ENCODE peak calls at places on chromosome 5, in six cellular contexts. One of them, this sample, is unnamed.

GRCh38 chr5:149325166-149325735 is 20.0 kb upstream of the GRPEL2 start:
- DNase-seq in A673: no peak
- DNase-seq in psoas muscle: no peak
- DNase-seq in thoracic aorta: no peak
- DNase-seq in cardiac fibroblast: no peak
- DNase-seq in nephron progenitor cell: no peak
- DNase-seq in this sample: no peak

GRCh38 chr5:102865171-102865509 is 110.0 kb downstream of the PAM start:
- DNase-seq in A673: no peak
- DNase-seq in thoracic aorta: no peak
- DNase-seq in cardiac fibroblast: peak; percentile 61
- DNase-seq in nephron progenitor cell: no peak
- DNase-seq in psoas muscle: no peak
- DNase-seq in this sample: peak; percentile 30

GRCh38 chr5:174751154-174751990 is 27.0 kb downstream of the MSX2 start:
- DNase-seq in psoas muscle: peak; percentile 50
- DNase-seq in cardiac fibroblast: no peak
- DNase-seq in thoracic aorta: no peak
- DNase-seq in nephron progenitor cell: peak; percentile 72
- DNase-seq in A673: peak; percentile 20
- DNase-seq in this sample: no peak

GRCh38 chr5:155728857-155729683 is 597.9 kb upstream of the SGCD start:
- DNase-seq in cardiac fibroblast: peak; percentile 3
- DNase-seq in A673: peak; percentile 27
- DNase-seq in nephron progenitor cell: peak; percentile 34
- DNase-seq in psoas muscle: peak; percentile 66
- DNase-seq in thoracic aorta: no peak
- DNase-seq in this sample: no peak

GRCh38 chr5:113162208-113162607 is 185.6 kb downstream of the DCP2 start:
- DNase-seq in A673: no peak
- DNase-seq in cardiac fibroblast: no peak
- DNase-seq in nephron progenitor cell: no peak
- DNase-seq in psoas muscle: no peak
- DNase-seq in thoracic aorta: no peak
- DNase-seq in this sample: no peak

GRCh38 chr5:19771174-19771835 is 216.7 kb downstream of the CDH18 start:
- DNase-seq in thoracic aorta: no peak
- DNase-seq in cardiac fibroblast: peak; percentile 35
- DNase-seq in nephron progenitor cell: no peak
- DNase-seq in A673: no peak
- DNase-seq in psoas muscle: no peak
- DNase-seq in this sample: no peak

GRCh38 chr5:118043531-118043930 is 944.8 kb downstream of the DTWD2 start:
- DNase-seq in thoracic aorta: no peak
- DNase-seq in psoas muscle: no peak
- DNase-seq in cardiac fibroblast: no peak
- DNase-seq in nephron progenitor cell: no peak
- DNase-seq in A673: no peak
- DNase-seq in this sample: no peak

GRCh38 chr5:150589791-150590601 is 50.5 kb upstream of the SYNPO start:
- DNase-seq in cardiac fibroblast: peak; percentile 51
- DNase-seq in thoracic aorta: no peak
- DNase-seq in nephron progenitor cell: peak; percentile 41
- DNase-seq in A673: no peak
- DNase-seq in psoas muscle: peak; percentile 90
- DNase-seq in this sample: peak; percentile 32

GRCh38 chr5:34699155-34700077 is 43.3 kb downstream of the RAI14 start:
- DNase-seq in psoas muscle: no peak
- DNase-seq in cardiac fibroblast: no peak
- DNase-seq in nephron progenitor cell: no peak
- DNase-seq in thoracic aorta: no peak
- DNase-seq in A673: no peak
- DNase-seq in this sample: no peak

GRCh38 chr5:149561848-149562247 is 10.6 kb upstream of the CSNK1A1 start:
- DNase-seq in cardiac fibroblast: peak; percentile 97
- DNase-seq in A673: peak; percentile 94
- DNase-seq in thoracic aorta: no peak
- DNase-seq in psoas muscle: no peak
- DNase-seq in nephron progenitor cell: no peak
- DNase-seq in this sample: peak; percentile 96

GRCh38 chr5:155193018-155193417 is 179.5 kb downstream of the KIF4B start:
- DNase-seq in psoas muscle: no peak
- DNase-seq in nephron progenitor cell: no peak
- DNase-seq in A673: no peak
- DNase-seq in thoracic aorta: no peak
- DNase-seq in cardiac fibroblast: no peak
- DNase-seq in this sample: no peak

GRCh38 chr5:354581-355378 is 33.3 kb downstream of the AHRR start:
- DNase-seq in thoracic aorta: no peak
- DNase-seq in A673: no peak
- DNase-seq in cardiac fibroblast: no peak
- DNase-seq in psoas muscle: no peak
- DNase-seq in nephron progenitor cell: no peak
- DNase-seq in this sample: no peak

GRCh38 chr5:110401881-110402280 is 324.6 kb downstream of the TMEM232 start:
- DNase-seq in cardiac fibroblast: peak; percentile 25
- DNase-seq in psoas muscle: no peak
- DNase-seq in A673: peak; percentile 35
- DNase-seq in thoracic aorta: no peak
- DNase-seq in nephron progenitor cell: no peak
- DNase-seq in this sample: no peak

GRCh38 chr5:53558966-53559365 is 1.5 kb upstream of the NDUFS4 start:
- DNase-seq in nephron progenitor cell: no peak
- DNase-seq in psoas muscle: no peak
- DNase-seq in A673: no peak
- DNase-seq in cardiac fibroblast: no peak
- DNase-seq in thoracic aorta: no peak
- DNase-seq in this sample: no peak

GRCh38 chr5:131366428-131366827 is 102.6 kb downstream of the CDC42SE2 start:
- DNase-seq in thoracic aorta: no peak
- DNase-seq in A673: no peak
- DNase-seq in cardiac fibroblast: no peak
- DNase-seq in psoas muscle: no peak
- DNase-seq in nephron progenitor cell: no peak
- DNase-seq in this sample: no peak

GRCh38 chr5:174210927-174211326 is 165.4 kb downstream of the NSG2 start:
- DNase-seq in cardiac fibroblast: no peak
- DNase-seq in nephron progenitor cell: no peak
- DNase-seq in psoas muscle: no peak
- DNase-seq in thoracic aorta: no peak
- DNase-seq in A673: no peak
- DNase-seq in this sample: no peak

GRCh38 chr5:185095-186070 is 5.9 kb upstream of the LRRC14B start:
- DNase-seq in thoracic aorta: no peak
- DNase-seq in psoas muscle: peak; percentile 25
- DNase-seq in nephron progenitor cell: no peak
- DNase-seq in A673: no peak
- DNase-seq in cardiac fibroblast: no peak
- DNase-seq in this sample: no peak

GRCh38 chr5:35337332-35338168 is 107.3 kb upstream of the PRLR start:
- DNase-seq in thoracic aorta: no peak
- DNase-seq in A673: no peak
- DNase-seq in nephron progenitor cell: no peak
- DNase-seq in psoas muscle: no peak
- DNase-seq in cardiac fibroblast: no peak
- DNase-seq in this sample: no peak

GRCh38 chr5:160850439-160850838 is 1.6 kb downstream of the ATP10B start:
- DNase-seq in cardiac fibroblast: no peak
- DNase-seq in thoracic aorta: no peak
- DNase-seq in psoas muscle: no peak
- DNase-seq in nephron progenitor cell: no peak
- DNase-seq in A673: no peak
- DNase-seq in this sample: no peak

GRCh38 chr5:112795342-112795741 is 57.7 kb downstream of the APC start:
- DNase-seq in psoas muscle: no peak
- DNase-seq in thoracic aorta: no peak
- DNase-seq in nephron progenitor cell: no peak
- DNase-seq in A673: no peak
- DNase-seq in cardiac fibroblast: no peak
- DNase-seq in this sample: no peak

GRCh38 chr5:137752873-137753226 is 1.3 kb downstream of the HNRNPA0 start:
- DNase-seq in psoas muscle: no peak
- DNase-seq in nephron progenitor cell: no peak
- DNase-seq in A673: peak; percentile 47
- DNase-seq in cardiac fibroblast: peak; percentile 32
- DNase-seq in thoracic aorta: no peak
- DNase-seq in this sample: no peak

GRCh38 chr5:84304591-84304990 is 80.1 kb downstream of the EDIL3 start:
- DNase-seq in thoracic aorta: no peak
- DNase-seq in A673: no peak
- DNase-seq in nephron progenitor cell: no peak
- DNase-seq in psoas muscle: no peak
- DNase-seq in cardiac fibroblast: peak; percentile 46
- DNase-seq in this sample: no peak

GRCh38 chr5:88785396-88786216 is 97.4 kb downstream of the MEF2C start:
- DNase-seq in cardiac fibroblast: peak; percentile 97
- DNase-seq in A673: peak; percentile 82
- DNase-seq in nephron progenitor cell: no peak
- DNase-seq in thoracic aorta: peak; percentile 33
- DNase-seq in psoas muscle: no peak
- DNase-seq in this sample: peak; percentile 98

GRCh38 chr5:161411156-161411555 is 135.4 kb downstream of the GABRB2 start:
- DNase-seq in A673: no peak
- DNase-seq in nephron progenitor cell: no peak
- DNase-seq in thoracic aorta: no peak
- DNase-seq in psoas muscle: no peak
- DNase-seq in cardiac fibroblast: no peak
- DNase-seq in this sample: no peak

GRCh38 chr5:132962429-132962928 is 955 bp downstream of the AFF4 start:
- DNase-seq in cardiac fibroblast: peak; percentile 83
- DNase-seq in thoracic aorta: no peak
- DNase-seq in A673: peak; percentile 63
- DNase-seq in nephron progenitor cell: peak; percentile 20
- DNase-seq in psoas muscle: no peak
- DNase-seq in this sample: peak; percentile 35

GRCh38 chr5:10602031-10602806 is 38.3 kb downstream of the ANKRD33B start:
- DNase-seq in thoracic aorta: no peak
- DNase-seq in psoas muscle: no peak
- DNase-seq in A673: no peak
- DNase-seq in nephron progenitor cell: no peak
- DNase-seq in cardiac fibroblast: no peak
- DNase-seq in this sample: no peak

GRCh38 chr5:10601246-10602030 is 37.6 kb downstream of the ANKRD33B start:
- DNase-seq in cardiac fibroblast: peak; percentile 92
- DNase-seq in psoas muscle: peak; percentile 92
- DNase-seq in nephron progenitor cell: no peak
- DNase-seq in A673: peak; percentile 89
- DNase-seq in thoracic aorta: peak; percentile 71
- DNase-seq in this sample: peak; percentile 92

GRCh38 chr5:10599828-10600227 is 36.0 kb downstream of the ANKRD33B start:
- DNase-seq in thoracic aorta: no peak
- DNase-seq in cardiac fibroblast: peak; percentile 76
- DNase-seq in psoas muscle: no peak
- DNase-seq in nephron progenitor cell: no peak
- DNase-seq in A673: no peak
- DNase-seq in this sample: peak; percentile 56

GRCh38 chr5:10599113-10599512 is 35.2 kb downstream of the ANKRD33B start:
- DNase-seq in nephron progenitor cell: no peak
- DNase-seq in thoracic aorta: no peak
- DNase-seq in cardiac fibroblast: no peak
- DNase-seq in A673: no peak
- DNase-seq in psoas muscle: no peak
- DNase-seq in this sample: no peak

GRCh38 chr5:10600629-10601245 is 36.9 kb downstream of the ANKRD33B start:
- DNase-seq in cardiac fibroblast: no peak
- DNase-seq in nephron progenitor cell: no peak
- DNase-seq in A673: no peak
- DNase-seq in psoas muscle: no peak
- DNase-seq in thoracic aorta: no peak
- DNase-seq in this sample: no peak
- TF ChIP-seq CTCF in cardiac fibroblast: no peak
- TF ChIP-seq CTCF in nephron progenitor cell: no peak
- TF ChIP-seq CTCF in A673: no peak
- TF ChIP-seq CTCF in psoas muscle: no peak
- TF ChIP-seq CTCF in thoracic aorta: no peak
- TF ChIP-seq CTCF in this sample: peak; percentile 52

GRCh38 chr5:179261301-179262125 is 83.7 kb downstream of the ADAMTS2 start:
- DNase-seq in psoas muscle: peak; percentile 58
- DNase-seq in nephron progenitor cell: peak; percentile 52
- DNase-seq in A673: no peak
- DNase-seq in cardiac fibroblast: no peak
- DNase-seq in thoracic aorta: no peak
- DNase-seq in this sample: no peak
- TF ChIP-seq CTCF in psoas muscle: peak; percentile 5
- TF ChIP-seq CTCF in nephron progenitor cell: peak; percentile 34
- TF ChIP-seq CTCF in A673: peak; percentile 37
- TF ChIP-seq CTCF in cardiac fibroblast: peak; percentile 23
- TF ChIP-seq CTCF in thoracic aorta: no peak
- TF ChIP-seq CTCF in this sample: peak; percentile 53

DNA sequence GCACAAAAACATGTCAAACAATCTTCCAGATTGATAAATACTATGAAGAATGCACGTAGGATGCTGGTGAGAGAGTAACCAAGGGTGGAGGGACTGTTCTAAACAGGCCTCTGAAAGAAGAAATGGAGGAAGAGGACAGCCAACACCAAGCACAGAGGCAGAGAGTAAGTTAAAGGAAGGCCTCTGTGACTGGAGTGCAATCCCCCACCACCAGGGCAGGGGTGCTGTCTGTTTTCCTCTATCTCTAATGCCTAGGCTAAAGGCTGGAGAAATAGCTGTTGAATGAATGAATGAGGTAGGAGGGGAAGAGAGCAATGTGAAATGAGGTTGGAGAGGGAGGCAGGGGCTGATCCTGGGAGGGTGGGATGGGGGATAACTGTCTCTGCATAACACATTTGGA is 88.9 kb downstream of the ANKRD55 start:
- DNase-seq in psoas muscle: no peak
- DNase-seq in A673: no peak
- DNase-seq in nephron progenitor cell: no peak
- DNase-seq in thoracic aorta: no peak
- DNase-seq in cardiac fibroblast: no peak
- DNase-seq in this sample: no peak
- TF ChIP-seq CTCF in psoas muscle: no peak
- TF ChIP-seq CTCF in A673: no peak
- TF ChIP-seq CTCF in nephron progenitor cell: no peak
- TF ChIP-seq CTCF in thoracic aorta: no peak
- TF ChIP-seq CTCF in cardiac fibroblast: no peak
- TF ChIP-seq CTCF in this sample: no peak

GRCh38 chr5:7872517-7873149 is 3.7 kb downstream of the MTRR start:
- DNase-seq in psoas muscle: no peak
- DNase-seq in thoracic aorta: no peak
- DNase-seq in nephron progenitor cell: no peak
- DNase-seq in A673: no peak
- DNase-seq in cardiac fibroblast: no peak
- DNase-seq in this sample: no peak

GRCh38 chr5:7874639-7875038 is 5.7 kb downstream of the MTRR start:
- DNase-seq in thoracic aorta: no peak
- DNase-seq in nephron progenitor cell: no peak
- DNase-seq in psoas muscle: no peak
- DNase-seq in A673: no peak
- DNase-seq in cardiac fibroblast: no peak
- DNase-seq in this sample: no peak

GRCh38 chr5:7876867-7877266 is 7.9 kb downstream of the MTRR start:
- DNase-seq in cardiac fibroblast: peak; percentile 70
- DNase-seq in A673: peak; percentile 29
- DNase-seq in psoas muscle: no peak
- DNase-seq in nephron progenitor cell: no peak
- DNase-seq in thoracic aorta: no peak
- DNase-seq in this sample: peak; percentile 72

GRCh38 chr5:7873216-7873615 is 4.3 kb downstream of the MTRR start:
- DNase-seq in psoas muscle: no peak
- DNase-seq in cardiac fibroblast: no peak
- DNase-seq in thoracic aorta: no peak
- DNase-seq in nephron progenitor cell: no peak
- DNase-seq in A673: no peak
- DNase-seq in this sample: no peak

GRCh38 chr5:7875151-7875550 is 6.2 kb downstream of the MTRR start:
- DNase-seq in A673: no peak
- DNase-seq in nephron progenitor cell: no peak
- DNase-seq in thoracic aorta: no peak
- DNase-seq in cardiac fibroblast: no peak
- DNase-seq in psoas muscle: no peak
- DNase-seq in this sample: no peak
- TF ChIP-seq CTCF in A673: no peak
- TF ChIP-seq CTCF in nephron progenitor cell: no peak
- TF ChIP-seq CTCF in thoracic aorta: no peak
- TF ChIP-seq CTCF in cardiac fibroblast: no peak
- TF ChIP-seq CTCF in psoas muscle: no peak
- TF ChIP-seq CTCF in this sample: no peak